ENCODE peak calls at places on chromosomes 4 and X, in five cellular contexts. J is H9, I is HCT116, H is Karpas-422, N is mesenchymal stem cell. Y is an unnamed sample.

GRCh38 chr4:95541889-95542607 is 6.7 kb downstream of the UNC5C start:
- DNase-seq in J (no peak), I (no peak), N (peak; percentile 76), H (no peak), Y (no peak)

GRCh38 chrX:132119283-132119682 is 8.5 kb downstream of the FRMD7 start:
- DNase-seq in I (no peak), H (no peak), N (no peak), J (no peak), Y (no peak)

GRCh38 chr4:119550857-119551532 is 77.6 kb downstream of the PDE5A start:
- DNase-seq in I (no peak), J (no peak), H (no peak), N (peak; percentile 40), Y (peak; percentile 49)

GRCh38 chr4:118280501-118281218 is 72.1 kb downstream of the PRSS12 start:
- DNase-seq in J (peak; percentile 54), I (peak; percentile 67), H (peak; percentile 69), N (peak; percentile 73), Y (no peak)

GRCh38 chrX:129798456-129798855 is 18.7 kb downstream of the SASH3 start:
- DNase-seq in J (no peak), I (no peak), N (no peak), H (no peak), Y (peak; percentile 74)

GRCh38 chr4:164943192-164943591 is 34.3 kb downstream of the TRIM61 start:
- DNase-seq in H (no peak), N (no peak), I (no peak), J (no peak), Y (no peak)

GRCh38 chr4:107794001-107794400 is 30.7 kb upstream of the SGMS2 start:
- DNase-seq in I (no peak), H (no peak), J (no peak), N (peak; percentile 12), Y (no peak)

GRCh38 chr4:150305995-150306394 is 227.8 kb downstream of the DCLK2 start:
- DNase-seq in J (no peak), H (no peak), N (peak; percentile 28), I (no peak), Y (no peak)

GRCh38 chr4:134539729-134540231 is 338.2 kb upstream of the PABPC4L start:
- DNase-seq in J (no peak), N (no peak), I (no peak), H (no peak), Y (no peak)

GRCh38 chr4:2688281-2688680 is 67.9 kb downstream of the TNIP2 start:
- DNase-seq in I (no peak), H (no peak), J (no peak), N (no peak), Y (no peak)

GRCh38 chrX:13489451-13489850 is 80.0 kb upstream of the EGFL6 start:
- DNase-seq in J (no peak), H (no peak), I (no peak), N (peak; percentile 17), Y (no peak)

GRCh38 chrX:3268804-3269203 is 77.6 kb downstream of the MXRA5 start:
- DNase-seq in J (no peak), I (no peak), H (no peak), N (peak; percentile 45), Y (no peak)

GRCh38 chr4:188619456-188620149 is 480.4 kb downstream of the TRIML1 start:
- DNase-seq in N (no peak), J (peak; percentile 36), I (no peak), H (no peak), Y (no peak)

GRCh38 chr4:79947386-79947785 is 125.6 kb downstream of the ANTXR2 start:
- DNase-seq in H (no peak), I (no peak), N (no peak), J (no peak), Y (no peak)

GRCh38 chr4:17060230-17060629 is 161.8 kb upstream of the LDB2 start:
- DNase-seq in I (no peak), H (no peak), J (no peak), N (no peak), Y (no peak)

GRCh38 chr4:100042235-100042634 is 92.2 kb upstream of the H2AZ1 start:
- DNase-seq in J (no peak), H (no peak), N (peak; percentile 49), I (no peak), Y (no peak)

GRCh38 chrX:39613997-39614679 is 483.6 kb downstream of the BCOR start:
- DNase-seq in N (no peak), I (no peak), H (no peak), J (peak; percentile 72), Y (no peak)

GRCh38 chr4:94533405-94534223 is 81.9 kb downstream of the PDLIM5 start:
- DNase-seq in N (peak; percentile 38), I (no peak), H (peak; percentile 45), J (no peak), Y (no peak)

GRCh38 chr4:94528792-94529451 is 77.2 kb downstream of the PDLIM5 start:
- DNase-seq in J (no peak), H (no peak), N (no peak), I (no peak), Y (no peak)

GRCh38 chr4:94532016-94532789 is 80.5 kb downstream of the PDLIM5 start:
- DNase-seq in H (no peak), N (peak; percentile 32), J (no peak), I (peak; percentile 68), Y (no peak)

GRCh38 chr4:94527556-94528233 is 76.0 kb downstream of the PDLIM5 start:
- DNase-seq in H (no peak), I (no peak), J (no peak), N (no peak), Y (no peak)

DNA sequence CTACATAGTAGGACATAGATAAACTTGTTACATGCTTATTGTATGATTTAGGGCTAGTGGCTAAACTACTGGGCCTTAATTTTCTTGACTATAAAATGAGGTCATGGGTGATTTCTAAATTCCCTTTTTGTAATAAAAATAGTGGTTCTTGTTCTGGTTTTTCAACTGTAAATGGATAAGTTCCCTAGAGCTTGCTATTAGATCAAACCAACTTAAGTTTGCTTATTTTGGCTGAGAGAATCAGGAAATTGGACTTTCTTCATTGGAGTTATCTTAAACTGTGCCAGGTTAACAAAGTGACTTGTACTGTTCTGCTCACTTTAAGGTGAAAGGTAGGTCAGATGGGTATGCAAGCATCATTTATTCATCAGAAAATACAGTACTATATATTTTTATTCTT is 78.3 kb downstream of the PDLIM5 start:
- DNase-seq in I (no peak), N (no peak), H (no peak), J (no peak), Y (no peak)
- H3K4me1 ChIP-seq in I (peaks cover 63% of the 10 kb centered on the region), N (peaks cover 4% of the 10 kb centered on the region), H (peaks cover 35% of the 10 kb centered on the region), J (peaks cover 5% of the 10 kb centered on the region), Y (peaks cover 89% of the 10 kb centered on the region)

GRCh38 chrX:133921084-133921483 is 64.3 kb downstream of the GPC3 start:
- DNase-seq in N (no peak), H (no peak), J (no peak), I (no peak), Y (no peak)

GRCh38 chrX:133921764-133922389 is 63.5 kb downstream of the GPC3 start:
- DNase-seq in J (peak; percentile 81), N (peak; percentile 14), H (peak; percentile 79), I (peak; percentile 50), Y (no peak)

GRCh38 chrX:133923548-133923947 is 61.8 kb downstream of the GPC3 start:
- DNase-seq in J (no peak), I (no peak), H (no peak), N (no peak), Y (no peak)

GRCh38 chrX:133923113-133923512 is 62.3 kb downstream of the GPC3 start:
- DNase-seq in H (no peak), I (no peak), J (no peak), N (peak; percentile 25), Y (no peak)

GRCh38 chrX:133922390-133922772 is 63.0 kb downstream of the GPC3 start:
- DNase-seq in J (no peak), H (no peak), I (no peak), N (no peak), Y (no peak)
- H2AFZ ChIP-seq in J (no peak overlapping the region), H (no peak overlapping the region), I (no peak overlapping the region), N (no peak overlapping the region), Y (no peak overlapping the region)

DNA sequence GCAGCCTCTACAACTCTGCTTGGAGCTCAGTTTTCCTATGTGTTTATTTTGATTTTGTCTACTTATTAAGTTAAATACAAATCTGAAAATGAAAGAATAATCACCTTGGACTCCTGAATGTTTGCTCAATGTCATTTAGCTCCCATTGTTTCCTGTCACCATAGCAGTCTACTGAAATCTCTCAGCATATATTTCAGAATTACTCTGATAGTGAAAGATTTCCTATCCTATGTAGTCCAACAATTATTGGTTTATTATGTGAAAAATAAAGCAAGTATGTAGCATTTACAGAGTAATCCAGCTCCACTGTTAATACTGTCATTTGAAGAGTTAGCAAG is 168.4 kb downstream of the CBR4 start:
- DNase-seq in H (no peak), J (no peak), I (no peak), N (no peak), Y (no peak)
- H3K4me1 ChIP-seq in H (no peaks in the 10 kb centered on the region), J (peaks cover 9% of the 10 kb centered on the region), I (no peaks in the 10 kb centered on the region), N (peaks cover 13% of the 10 kb centered on the region), Y (peaks cover 25% of the 10 kb centered on the region)

GRCh38 chr4:121764303-121764701 is 662 bp downstream of the SMIM43 start:
- DNase-seq in J (no peak), I (no peak), N (no peak), H (no peak), Y (no peak)
- H2AFZ ChIP-seq in J (no peak overlapping the region), I (no peak overlapping the region), N (no peak overlapping the region), H (no peak overlapping the region), Y (peak overlapping the region; percentile 84)

GRCh38 chr4:41433361-41433760 is 104.6 kb upstream of the LIMCH1 start:
- DNase-seq in H (no peak), J (no peak), I (no peak), N (no peak), Y (no peak)

GRCh38 chr4:41432889-41433288 is 105.1 kb upstream of the LIMCH1 start:
- DNase-seq in N (peak; percentile 87), H (no peak), J (peak; percentile 55), I (no peak), Y (no peak)

GRCh38 chr4:41437264-41437566 is 100.7 kb upstream of the LIMCH1 start:
- DNase-seq in N (peak; percentile 48), H (no peak), J (no peak), I (no peak), Y (no peak)

GRCh38 chr4:41436365-41437263 is 101.3 kb upstream of the LIMCH1 start:
- DNase-seq in I (no peak), H (no peak), J (no peak), N (no peak), Y (no peak)

GRCh38 chr4:41435509-41435908 is 102.4 kb upstream of the LIMCH1 start:
- DNase-seq in N (no peak), J (no peak), I (no peak), H (no peak), Y (no peak)
- H3K4me1 ChIP-seq in N (peaks cover 3% of the 10 kb centered on the region), J (peaks cover 13% of the 10 kb centered on the region), I (no peaks in the 10 kb centered on the region), H (no peaks in the 10 kb centered on the region), Y (peaks cover 5% of the 10 kb centered on the region)

DNA sequence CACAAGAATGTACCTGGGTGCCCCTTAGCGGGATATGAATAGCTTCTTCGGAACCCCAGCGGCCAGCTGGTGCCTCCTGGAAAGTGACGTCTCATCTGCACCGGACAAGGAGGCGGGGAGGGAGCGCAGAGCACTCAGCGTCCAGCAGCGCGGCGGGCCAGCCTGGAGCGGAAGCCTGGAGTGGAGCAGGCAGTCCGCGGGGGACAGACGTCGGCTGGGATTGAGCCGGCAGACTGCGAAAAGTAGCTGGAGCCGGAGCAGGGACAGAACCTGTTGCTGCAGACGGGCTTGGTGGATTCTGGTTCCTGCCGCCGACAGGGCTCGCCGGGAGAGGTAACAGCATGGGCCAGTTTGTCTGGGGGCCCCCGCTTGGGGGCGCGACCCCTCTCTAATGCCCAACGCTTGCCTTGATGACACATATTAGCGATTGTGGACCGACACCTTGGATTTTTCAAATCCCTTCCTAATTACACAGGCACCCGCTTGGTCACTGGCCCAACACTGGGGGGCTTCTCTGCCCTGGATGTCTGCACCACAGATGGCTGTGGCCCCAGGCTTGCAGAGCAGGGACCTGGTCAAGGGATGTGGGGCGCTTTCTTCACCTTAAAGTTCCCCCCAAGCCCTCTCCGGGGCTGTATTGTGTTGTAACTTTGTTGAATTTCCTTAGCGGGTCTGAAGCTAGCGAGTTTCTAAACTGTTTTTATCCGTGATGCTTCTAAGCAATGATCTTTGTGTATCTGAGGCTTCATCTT is at the start of gene NPFFR2:
- DNase-seq in I (no peak), J (peak; percentile 82), N (peak; percentile 47), H (no peak), Y (peak; percentile 10)
- H2AFZ ChIP-seq in I (no peak within 1 kb of the TSS), J (peak within 1 kb of the TSS; percentile 88), N (peak within 1 kb of the TSS; percentile 51), H (no peak within 1 kb of the TSS), Y (peak within 1 kb of the TSS; percentile 37)

Y was measured in osteoblast.